ENCODE peak calls at places on chromosomes 13 and 19, in ten cellular contexts. W is pulmonary artery endothelial cell, N is HCT116, E is GDM1, L is GM12892, B is GM20000, O is IMR-90, K is HT1080, D is astrocyte of the cerebellum, S is GM12865. R is an unnamed sample.

GRCh38 chr13:98798849-98799645 is 46.6 kb upstream of the SLC15A1 start:
- DNase-seq in W (no peak), N (no peak), E (no peak), L (no peak), B (no peak), O (peak), K (no peak), D (peak), S (no peak), R (peak)

GRCh38 chr13:33817513-33817842 is 471 bp upstream of the RFC3 start:
- DNase-seq in W (no peak), N (no peak), E (no peak), L (no peak), B (no peak), O (peak), K (no peak), D (no peak), S (no peak), R (no peak)

GRCh38 chr19:48654299-48655059 is 8.5 kb upstream of the CA11 start:
- DNase-seq in W (no peak), N (no peak), E (no peak), L (no peak), B (no peak), O (no peak), K (no peak), D (no peak), S (no peak), R (no peak)

GRCh38 chr13:60990032-60990733 is 425.5 kb downstream of the PCDH20 start:
- DNase-seq in W (no peak), N (no peak), E (peak), L (no peak), B (no peak), O (no peak), K (peak), D (no peak), S (peak), R (no peak)

GRCh38 chr13:108551674-108552073 is 77.7 kb upstream of the MYO16 start:
- DNase-seq in W (no peak), N (no peak), E (no peak), L (no peak), B (no peak), O (no peak), K (peak), D (peak), S (no peak), R (no peak)

GRCh38 chr19:50461066-50461875 is 15.0 kb upstream of the EMC10 start:
- DNase-seq in W (no peak), N (peak), E (peak), L (peak), B (peak), O (peak), K (peak), D (peak), S (peak), R (peak)

GRCh38 chr19:39327990-39328705 is 7.5 kb upstream of the LRFN1 start:
- DNase-seq in W (no peak), N (no peak), E (peak), L (peak), B (peak), O (peak), K (peak), D (peak), S (peak), R (peak)

GRCh38 chr13:40013554-40013953 is 358.1 kb downstream of the COG6 start:
- DNase-seq in W (no peak), N (no peak), E (no peak), L (no peak), B (no peak), O (no peak), K (no peak), D (no peak), S (no peak), R (no peak)

GRCh38 chr13:45242070-45242469 is 41.2 kb upstream of the KCTD4 start:
- DNase-seq in W (no peak), N (peak), E (peak), L (no peak), B (no peak), O (peak), K (peak), D (peak), S (no peak), R (peak)